ENCODE peak calls at places on chromosome 7, in four cellular contexts. One of them, this sample, is unnamed.

GRCh38 chr7:2641406-2642393 is 9.9 kb downstream of the TTYH3 start:
- DNase-seq in colonic mucosa: peak; percentile 64
- DNase-seq in transverse colon: peak; percentile 74
- DNase-seq in Caco-2: peak; percentile 42
- DNase-seq in this sample: peak; percentile 98

GRCh38 chr7:90178592-90179279 is 24.5 kb downstream of the STEAP1 start:
- DNase-seq in colonic mucosa: no peak
- DNase-seq in transverse colon: no peak
- DNase-seq in Caco-2: no peak
- DNase-seq in this sample: no peak

GRCh38 chr7:55517191-55517633 is 55.1 kb downstream of the VOPP1 start:
- DNase-seq in colonic mucosa: no peak
- DNase-seq in transverse colon: no peak
- DNase-seq in Caco-2: no peak
- DNase-seq in this sample: no peak

GRCh38 chr7:99171731-99172130 is 27.8 kb upstream of the SMURF1 start:
- DNase-seq in colonic mucosa: no peak
- DNase-seq in transverse colon: no peak
- DNase-seq in Caco-2: no peak
- DNase-seq in this sample: no peak

GRCh38 chr7:140358771-140359095 is 39.6 kb downstream of the SLC37A3 start:
- DNase-seq in colonic mucosa: no peak
- DNase-seq in transverse colon: no peak
- DNase-seq in Caco-2: no peak
- DNase-seq in this sample: peak; percentile 16

GRCh38 chr7:17062433-17063383 is 180.9 kb upstream of the AGR3 start:
- DNase-seq in colonic mucosa: no peak
- DNase-seq in transverse colon: no peak
- DNase-seq in Caco-2: no peak
- DNase-seq in this sample: no peak

GRCh38 chr7:117085769-117086463 is 132.6 kb downstream of the ST7 start:
- DNase-seq in colonic mucosa: no peak
- DNase-seq in transverse colon: no peak
- DNase-seq in Caco-2: no peak
- DNase-seq in this sample: no peak

GRCh38 chr7:66301737-66302136 is 96.6 kb downstream of the TPST1 start:
- DNase-seq in colonic mucosa: no peak
- DNase-seq in transverse colon: no peak
- DNase-seq in Caco-2: no peak
- DNase-seq in this sample: no peak

GRCh38 chr7:95904099-95904498 is 131.7 kb downstream of the DYNC1I1 start:
- DNase-seq in colonic mucosa: no peak
- DNase-seq in transverse colon: no peak
- DNase-seq in Caco-2: no peak
- DNase-seq in this sample: peak; percentile 37

GRCh38 chr7:4791738-4792536 is 16.5 kb downstream of the AP5Z1 start:
- DNase-seq in colonic mucosa: peak; percentile 77
- DNase-seq in transverse colon: peak; percentile 62
- DNase-seq in Caco-2: no peak
- DNase-seq in this sample: peak; percentile 86

GRCh38 chr7:114818501-114818900 is 103.4 kb upstream of the MDFIC start:
- DNase-seq in colonic mucosa: no peak
- DNase-seq in transverse colon: no peak
- DNase-seq in Caco-2: no peak
- DNase-seq in this sample: no peak

DNA sequence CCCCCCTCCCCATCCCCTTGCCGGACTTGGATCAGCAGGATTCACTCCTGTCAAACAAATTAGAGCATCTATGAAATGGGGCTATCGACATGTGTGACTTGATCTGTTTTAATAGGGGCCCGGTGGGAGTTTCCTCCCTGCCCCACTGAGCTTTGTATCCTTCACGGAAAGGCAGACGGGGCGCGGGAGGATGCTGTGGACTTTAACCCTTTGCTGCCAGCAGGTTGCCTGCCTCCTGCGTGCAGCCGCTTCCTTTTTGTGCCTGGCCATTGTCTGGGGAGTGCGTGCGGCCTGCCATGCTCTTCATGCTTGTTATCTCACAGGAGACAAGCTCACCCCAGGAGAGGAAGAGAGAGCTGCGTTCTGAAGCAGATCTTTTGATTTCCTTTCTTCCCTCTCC is 512.8 kb upstream of the GALNT17 start:
- DNase-seq in colonic mucosa: peak; percentile 38
- DNase-seq in transverse colon: no peak
- DNase-seq in Caco-2: no peak
- DNase-seq in this sample: no peak
- H3K4me1 ChIP-seq in colonic mucosa: peaks cover 4% of the 10 kb centered on the region
- H3K4me1 ChIP-seq in transverse colon: no peaks in the 10 kb centered on the region
- H3K4me1 ChIP-seq in Caco-2: no peaks in the 10 kb centered on the region
- H3K4me1 ChIP-seq in this sample: no peaks in the 10 kb centered on the region

GRCh38 chr7:150973571-150974451 is 4.3 kb downstream of the KCNH2 start:
- DNase-seq in colonic mucosa: peak; percentile 85
- DNase-seq in transverse colon: peak; percentile 77
- DNase-seq in Caco-2: no peak
- DNase-seq in this sample: no peak
- H3K4me1 ChIP-seq in colonic mucosa: no peaks in the 10 kb centered on the region
- H3K4me1 ChIP-seq in transverse colon: peaks cover 51% of the 10 kb centered on the region
- H3K4me1 ChIP-seq in Caco-2: peaks cover 16% of the 10 kb centered on the region
- H3K4me1 ChIP-seq in this sample: peaks cover 18% of the 10 kb centered on the region

GRCh38 chr7:78018541-78019456 is 220.2 kb downstream of the PHTF2 start:
- DNase-seq in colonic mucosa: peak; percentile 59
- DNase-seq in transverse colon: peak; percentile 44
- DNase-seq in Caco-2: peak; percentile 20
- DNase-seq in this sample: peak; percentile 59
- H3K4me1 ChIP-seq in colonic mucosa: no peaks in the 10 kb centered on the region
- H3K4me1 ChIP-seq in transverse colon: peaks cover 25% of the 10 kb centered on the region
- H3K4me1 ChIP-seq in Caco-2: peaks cover 19% of the 10 kb centered on the region
- H3K4me1 ChIP-seq in this sample: peaks cover 12% of the 10 kb centered on the region

GRCh38 chr7:106345421-106346166 is 60.8 kb upstream of the NAMPT start:
- DNase-seq in colonic mucosa: no peak
- DNase-seq in transverse colon: no peak
- DNase-seq in Caco-2: no peak
- DNase-seq in this sample: no peak

GRCh38 chr7:106346167-106346677 is 61.4 kb upstream of the NAMPT start:
- DNase-seq in colonic mucosa: no peak
- DNase-seq in transverse colon: no peak
- DNase-seq in Caco-2: no peak
- DNase-seq in this sample: no peak

GRCh38 chr7:106348231-106348630 is 63.4 kb upstream of the NAMPT start:
- DNase-seq in colonic mucosa: no peak
- DNase-seq in transverse colon: no peak
- DNase-seq in Caco-2: no peak
- DNase-seq in this sample: no peak

GRCh38 chr7:106347229-106347833 is 62.5 kb upstream of the NAMPT start:
- DNase-seq in colonic mucosa: no peak
- DNase-seq in transverse colon: no peak
- DNase-seq in Caco-2: no peak
- DNase-seq in this sample: no peak

GRCh38 chr7:106346678-106347217 is 62.0 kb upstream of the NAMPT start:
- DNase-seq in colonic mucosa: no peak
- DNase-seq in transverse colon: no peak
- DNase-seq in Caco-2: no peak
- DNase-seq in this sample: peak; percentile 44
- H3K4me1 ChIP-seq in colonic mucosa: no peaks in the 10 kb centered on the region
- H3K4me1 ChIP-seq in transverse colon: no peaks in the 10 kb centered on the region
- H3K4me1 ChIP-seq in Caco-2: no peaks in the 10 kb centered on the region
- H3K4me1 ChIP-seq in this sample: peaks cover 15% of the 10 kb centered on the region

DNA sequence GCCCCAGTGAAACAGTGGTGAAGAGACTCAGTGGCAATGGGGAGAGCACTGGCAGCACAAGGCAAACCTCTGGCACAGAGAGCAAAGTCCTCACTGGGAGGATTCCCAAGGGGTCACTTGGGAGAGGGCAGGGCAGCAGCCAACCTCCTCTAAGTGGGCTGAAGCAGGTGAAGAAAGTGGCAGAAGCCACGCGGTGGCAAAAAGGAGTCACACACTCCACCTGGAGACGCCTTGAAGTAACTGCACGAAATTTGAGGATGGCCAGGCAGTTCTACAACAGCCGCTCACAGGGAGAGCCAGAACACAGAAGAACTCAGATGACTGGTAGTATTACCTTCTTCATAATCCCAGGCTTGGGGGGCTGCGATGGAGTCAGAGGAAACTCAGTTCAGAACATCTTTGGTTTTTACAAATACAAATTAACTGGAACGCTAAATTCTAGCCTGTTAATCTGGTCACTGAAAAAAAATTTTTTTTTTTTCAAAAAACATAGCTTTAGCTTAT is 603 bp upstream of the IL6 start:
- DNase-seq in colonic mucosa: no peak
- DNase-seq in transverse colon: peak; percentile 34
- DNase-seq in Caco-2: peak; percentile 73
- DNase-seq in this sample: peak; percentile 36
- H3K4me1 ChIP-seq in colonic mucosa: no peaks in the 10 kb centered on the region
- H3K4me1 ChIP-seq in transverse colon: peaks cover 5% of the 10 kb centered on the region
- H3K4me1 ChIP-seq in Caco-2: peaks cover 16% of the 10 kb centered on the region
- H3K4me1 ChIP-seq in this sample: peaks cover 4% of the 10 kb centered on the region

GRCh38 chr7:158070222-158070920 is 517.3 kb downstream of the PTPRN2 start:
- DNase-seq in colonic mucosa: no peak
- DNase-seq in transverse colon: no peak
- DNase-seq in Caco-2: no peak
- DNase-seq in this sample: no peak
- H3K4me1 ChIP-seq in colonic mucosa: no peaks in the 10 kb centered on the region
- H3K4me1 ChIP-seq in transverse colon: no peaks in the 10 kb centered on the region
- H3K4me1 ChIP-seq in Caco-2: no peaks in the 10 kb centered on the region
- H3K4me1 ChIP-seq in this sample: no peaks in the 10 kb centered on the region